ENCODE peak calls at places on chromosomes 16 and 17, in eight cellular contexts. P is DND-41, X is OCI-LY7, C is Panc1, V is pancreas, Y is fibroblast of the aortic adventitia, I is fibroblast of mammary gland, U is thoracic aorta. G is an unnamed sample.

GRCh38 chr16:74224828-74225227 is 71.8 kb upstream of the PSMD7 start:
- DNase-seq in U (no peak), P (no peak), V (no peak), X (no peak), Y (peak), I (peak), C (no peak), G (peak)

GRCh38 chr16:86355951-86356350 is 154.4 kb upstream of the FOXF1 start:
- DNase-seq in X (no peak), U (no peak), Y (no peak), I (peak), P (no peak), C (no peak), V (no peak), G (no peak)

GRCh38 chr16:57689772-57690558 is 4.6 kb upstream of the DRC7 start:
- DNase-seq in U (no peak), C (no peak), X (peak), I (no peak), Y (peak), P (peak), V (no peak), G (no peak)

GRCh38 chr16:78543066-78543465 is 443.6 kb downstream of the WWOX start:
- DNase-seq in V (no peak), P (peak), X (no peak), U (no peak), I (peak), Y (no peak), C (no peak), G (no peak)

GRCh38 chr16:52191533-52192134 is 355.3 kb downstream of the TOX3 start:
- DNase-seq in P (peak), Y (peak), V (peak), C (peak), U (no peak), I (peak), X (peak), G (no peak)

GRCh38 chr17:66682293-66682692 is 152.6 kb upstream of the CACNG5 start:
- DNase-seq in C (no peak), V (no peak), U (no peak), P (no peak), I (no peak), X (no peak), Y (peak), G (no peak)

GRCh38 chr17:67582632-67583230 is 135.0 kb upstream of the NOL11 start:
- DNase-seq in I (no peak), V (peak), C (no peak), X (no peak), U (no peak), Y (no peak), P (no peak), G (no peak)

GRCh38 chr16:13390093-13390985 is 488.9 kb downstream of the SHISA9 start:
- DNase-seq in Y (no peak), X (peak), U (no peak), V (no peak), I (no peak), P (no peak), C (no peak), G (peak)

GRCh38 chr16:89619880-89620279 is 6.4 kb downstream of the DPEP1 start:
- DNase-seq in I (no peak), P (no peak), V (no peak), X (no peak), U (no peak), C (no peak), Y (peak), G (no peak)

GRCh38 chr16:4696905-4697866 is 3.8 kb downstream of the NUDT16L1 start:
- DNase-seq in C (no peak), U (no peak), I (no peak), X (no peak), V (no peak), P (no peak), Y (no peak), G (no peak)

GRCh38 chr17:72501404-72502110 is 380.7 kb downstream of the SOX9 start:
- DNase-seq in X (no peak), I (no peak), P (no peak), V (peak), C (no peak), U (no peak), Y (no peak), G (no peak)

GRCh38 chr17:57290955-57291354 is 34.6 kb downstream of the MSI2 start:
- DNase-seq in C (no peak), P (no peak), V (no peak), U (no peak), Y (no peak), I (no peak), X (no peak), G (no peak)

GRCh38 chr16:10957771-10958486 is 13.6 kb downstream of the CLEC16A start:
- DNase-seq in U (no peak), C (no peak), I (peak), Y (no peak), P (no peak), X (no peak), V (no peak), G (no peak)

GRCh38 chr16:4506450-4506849 is 30.3 kb downstream of the HMOX2 start:
- DNase-seq in P (peak), I (peak), Y (peak), C (peak), U (no peak), X (peak), V (peak), G (no peak)

GRCh38 chr17:73585583-73585982 is 58.7 kb downstream of the SDK2 start:
- DNase-seq in P (no peak), C (no peak), Y (no peak), V (no peak), I (no peak), U (no peak), X (peak), G (no peak)

GRCh38 chr16:10616744-10617640 is 36.6 kb upstream of the EMP2 start:
- DNase-seq in C (no peak), P (no peak), Y (peak), I (peak), X (no peak), V (no peak), U (no peak), G (no peak)

GRCh38 chr16:80656731-80657150 is 115.9 kb downstream of the DYNLRB2 start:
- DNase-seq in Y (no peak), P (no peak), I (no peak), V (no peak), X (no peak), C (no peak), U (no peak), G (no peak)

GRCh38 chr17:45005700-45006099 is 37.6 kb upstream of the C1QL1 start:
- DNase-seq in I (no peak), U (no peak), V (no peak), C (no peak), X (no peak), Y (no peak), P (no peak), G (no peak)

GRCh38 chr16:25140459-25140858 is 28.9 kb downstream of the LCMT1 start:
- DNase-seq in V (no peak), C (no peak), U (no peak), I (no peak), Y (no peak), X (no peak), P (no peak), G (no peak)

GRCh38 chr16:68214726-68215125 is 21.2 kb downstream of the ESRP2 start:
- DNase-seq in I (no peak), Y (no peak), U (no peak), V (no peak), X (no peak), C (no peak), P (no peak), G (no peak)

GRCh38 chr16:89581045-89581695 is 5.6 kb downstream of the CPNE7 start:
- DNase-seq in V (no peak), C (no peak), Y (peak), X (no peak), U (no peak), P (no peak), I (peak), G (peak)

GRCh38 chr16:82034981-82035612 is at the start of gene HSD17B2:
- DNase-seq in C (no peak), U (no peak), P (no peak), X (no peak), V (no peak), I (no peak), Y (no peak), G (peak)

GRCh38 chr16:15658149-15658548 is 8.1 kb downstream of the NDE1 start:
- DNase-seq in C (no peak), X (no peak), U (no peak), Y (no peak), I (no peak), P (no peak), V (no peak), G (no peak)

GRCh38 chr17:49557204-49558024 is 18.3 kb upstream of the NXPH3 start:
- DNase-seq in U (no peak), I (peak), C (no peak), X (peak), Y (peak), P (peak), V (no peak), G (no peak)

GRCh38 chr16:68790130-68790761 is 53.1 kb upstream of the TANGO6 start:
- DNase-seq in U (no peak), P (no peak), V (peak), I (peak), X (no peak), C (no peak), Y (peak), G (peak)

GRCh38 chr16:4839942-4840341 is 7.1 kb downstream of the GLYR1 start:
- DNase-seq in V (no peak), Y (no peak), P (no peak), X (no peak), C (no peak), I (peak), U (no peak), G (no peak)

GRCh38 chr16:74984194-74984669 is 691 bp downstream of the WDR59 start:
- DNase-seq in U (no peak), V (no peak), Y (peak), I (peak), X (peak), C (no peak), P (no peak), G (no peak)

GRCh38 chr17:48456584-48456983 is 26.6 kb upstream of the SKAP1 start:
- DNase-seq in V (no peak), X (no peak), Y (no peak), U (no peak), I (no peak), P (no peak), C (no peak), G (no peak)
- H3K4me3 ChIP-seq in V (no peak), X (no peak), Y (no peak), U (no peak), I (no peak), P (no peak), C (no peak), G (no peak)

DNA sequence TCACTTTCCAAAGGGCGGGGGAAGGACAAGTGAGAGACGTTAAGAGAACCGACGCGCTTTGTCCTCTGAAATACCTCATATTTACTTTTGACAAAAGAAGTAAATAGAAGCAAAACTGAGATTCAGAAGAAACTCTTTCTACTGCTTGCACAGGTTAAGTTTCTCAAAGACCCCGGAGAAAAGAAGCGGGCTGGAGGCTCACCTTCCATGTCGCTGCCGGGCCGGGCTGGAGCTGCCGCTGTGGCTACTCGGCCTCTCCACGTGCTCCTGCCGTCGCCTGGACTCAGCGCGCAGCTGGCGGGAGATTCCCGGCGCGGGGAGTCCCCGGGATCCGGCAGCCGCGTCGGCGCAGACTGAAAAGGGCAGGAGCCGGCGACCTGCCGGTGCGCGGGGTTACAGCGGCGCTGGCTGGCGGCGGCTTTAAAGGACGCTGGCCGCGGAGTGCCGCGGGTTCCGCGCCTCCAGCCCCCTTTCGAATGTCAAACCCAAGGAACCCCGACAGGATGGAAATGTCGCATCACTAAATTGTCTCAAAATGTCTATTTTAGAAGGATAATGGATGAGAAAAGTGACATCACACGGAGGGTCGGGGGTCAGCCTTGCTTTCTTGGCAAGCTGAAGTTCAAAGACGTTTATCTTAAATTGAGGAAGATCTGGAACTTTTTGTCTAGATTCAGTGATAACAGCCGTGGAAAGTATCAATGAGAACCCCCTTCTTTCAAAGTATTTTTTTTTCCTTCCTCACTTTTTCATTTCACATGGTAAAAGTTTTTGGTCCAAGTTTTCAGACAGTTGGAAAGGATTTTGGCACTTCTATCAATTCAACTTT is at the start of gene IKZF3:
- DNase-seq in V (peak), P (peak), U (no peak), I (peak), Y (no peak), C (no peak), X (peak), G (no peak)
- TF ChIP-seq CTCF in V (no peak), P (peak), U (no peak), I (no peak), Y (no peak), C (peak), X (peak), G (peak)

DNA sequence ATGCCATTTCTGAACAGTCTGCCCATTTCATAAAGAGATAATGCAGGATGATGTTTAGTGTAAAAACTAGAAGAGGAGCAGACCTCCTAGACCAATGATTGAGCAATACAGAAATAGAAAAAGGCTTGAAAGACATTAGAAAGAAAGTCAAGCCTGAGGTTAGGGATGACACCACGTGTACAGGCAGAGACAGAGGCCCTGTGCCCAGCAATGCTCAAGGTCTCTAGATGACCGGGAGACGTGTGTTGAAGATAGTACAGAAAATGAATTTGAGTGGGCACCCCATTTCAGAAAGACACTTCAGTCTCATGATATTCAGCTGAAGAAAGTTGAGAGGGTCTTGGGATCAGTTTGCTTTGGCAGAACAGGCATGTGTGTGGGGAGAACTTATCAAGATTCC is 5.4 kb downstream of the GID4 start:
- DNase-seq in Y (no peak), I (no peak), X (no peak), U (no peak), V (no peak), P (no peak), C (no peak), G (no peak)
- H3K4me3 ChIP-seq in Y (no peak), I (no peak), X (no peak), U (no peak), V (no peak), P (no peak), C (no peak), G (no peak)

GRCh38 chr17:63082273-63082861 is 116.3 kb downstream of the TANC2 start:
- DNase-seq in C (no peak), V (no peak), U (no peak), P (no peak), Y (peak), I (peak), X (no peak), G (no peak)
- TF ChIP-seq CTCF in C (peak), V (no peak), U (peak), P (peak), Y (peak), I (peak), X (peak), G (peak)

GRCh38 chr17:40018211-40019121 is 3.2 kb downstream of the CSF3 start:
- DNase-seq in C (no peak), P (no peak), Y (peak), V (no peak), I (peak), X (no peak), U (no peak), G (no peak)
- H3K4me3 ChIP-seq in C (no peak), P (no peak), Y (no peak), V (no peak), I (no peak), X (no peak), U (no peak), G (no peak)

GRCh38 chr16:289395-289997 is 6.5 kb downstream of the PDIA2 start:
- DNase-seq in C (no peak), I (no peak), Y (no peak), P (no peak), V (no peak), X (no peak), U (no peak), G (no peak)
- TF ChIP-seq CTCF in C (no peak), I (no peak), Y (no peak), P (no peak), V (no peak), X (no peak), U (no peak), G (no peak)

DNA sequence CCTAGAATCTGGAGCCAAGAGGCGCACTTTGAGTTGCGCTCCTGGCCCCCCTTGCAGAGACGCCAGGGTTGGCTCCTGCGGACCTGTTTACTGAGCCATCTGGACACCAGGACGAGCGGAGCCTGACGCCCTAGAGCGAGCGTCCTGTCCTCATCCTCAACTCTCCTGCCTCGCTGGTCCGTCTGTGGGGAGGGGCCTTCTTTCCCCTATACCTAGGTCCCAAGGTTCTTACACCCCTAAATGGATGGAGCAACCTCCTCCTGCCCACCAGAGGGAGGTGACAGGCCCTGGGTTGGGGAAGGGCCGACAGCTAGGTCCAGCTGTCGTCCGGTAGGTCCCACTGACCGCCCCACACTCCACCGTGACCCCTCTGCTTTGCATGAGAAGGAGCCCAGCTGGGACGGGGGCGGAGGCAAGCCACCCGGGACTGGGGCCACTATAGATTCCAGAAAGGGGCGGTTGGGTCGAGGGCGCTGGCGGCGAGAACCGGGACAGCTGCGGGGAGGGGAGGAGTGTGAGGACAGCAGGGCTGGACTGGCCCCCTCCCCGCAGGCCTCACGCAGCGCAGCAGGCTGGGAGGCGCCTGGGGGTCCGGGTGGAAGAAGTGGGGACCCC is 3.0 kb upstream of the LHX1 start:
- DNase-seq in V (no peak), U (no peak), Y (no peak), I (no peak), C (no peak), P (no peak), X (no peak), G (no peak)
- H3K4me3 ChIP-seq in V (peak), U (peak), Y (no peak), I (no peak), C (peak), P (no peak), X (no peak), G (peak)

DNA sequence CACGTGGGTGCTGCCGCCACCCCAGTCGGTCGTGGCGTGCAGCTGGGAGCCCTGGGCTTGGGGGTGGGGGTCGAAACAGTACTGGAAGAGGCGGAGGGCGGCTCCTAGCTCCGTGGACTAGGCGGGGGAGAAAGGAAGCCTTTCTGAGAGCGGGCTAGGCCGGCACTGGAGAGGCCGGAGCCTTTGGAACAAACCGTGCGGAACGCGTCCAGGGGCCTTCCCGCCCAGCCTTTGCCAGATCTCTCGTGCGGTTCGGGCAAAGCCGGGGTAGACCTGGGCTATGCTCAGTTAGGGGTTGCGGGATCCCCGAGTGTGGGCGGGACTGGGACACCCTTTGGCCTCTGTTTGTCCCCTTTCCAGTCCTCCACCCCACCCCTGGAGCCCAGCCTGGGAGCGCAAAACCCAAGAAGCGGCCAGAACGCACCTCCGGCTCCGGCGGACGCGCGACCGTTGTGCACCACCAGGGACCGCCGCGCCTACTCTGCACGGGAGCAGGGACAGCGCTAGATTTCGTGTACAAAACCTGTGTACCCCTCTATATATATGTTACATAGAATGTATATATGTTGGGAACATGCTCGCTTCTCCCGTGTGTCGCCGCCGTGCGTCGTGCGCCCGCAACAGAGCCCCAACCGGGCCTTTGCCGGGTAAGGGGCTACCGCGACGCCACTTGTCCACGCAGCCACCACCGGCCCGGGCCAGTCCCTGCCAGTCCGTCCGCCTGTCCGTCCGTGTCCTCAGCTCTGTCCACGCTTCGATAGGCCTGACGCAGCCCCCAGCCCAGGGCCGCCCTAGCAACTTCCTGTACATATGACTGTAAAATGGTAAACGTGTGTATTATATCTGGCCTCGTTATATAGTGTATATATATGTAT is 26.2 kb downstream of the SREBF1 start:
- DNase-seq in C (no peak), I (peak), Y (peak), V (no peak), U (no peak), P (no peak), X (no peak), G (no peak)
- TF ChIP-seq CTCF in C (no peak), I (no peak), Y (no peak), V (no peak), U (no peak), P (peak), X (no peak), G (no peak)

DNA sequence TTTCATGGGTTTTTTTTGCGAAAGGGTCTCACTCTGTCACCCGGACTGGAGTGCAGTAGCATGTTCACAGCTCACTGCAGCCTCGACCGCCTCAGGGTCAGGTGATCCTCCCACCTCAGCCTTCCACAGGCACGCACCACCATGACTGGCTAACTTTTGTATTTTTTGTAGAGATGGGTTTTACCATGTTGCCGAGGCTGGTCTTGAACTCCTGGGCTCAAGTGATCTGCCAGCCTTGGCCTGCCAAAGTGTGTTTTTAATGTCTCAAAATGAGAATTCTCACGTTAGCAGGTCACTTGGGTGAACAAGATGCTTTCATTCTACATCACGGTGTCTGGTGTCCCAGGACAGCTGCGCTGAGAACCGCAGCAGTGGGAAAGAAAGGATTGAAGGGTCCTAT is 3.2 kb downstream of the FBXO31 start:
- DNase-seq in X (no peak), U (no peak), Y (no peak), I (no peak), V (no peak), C (no peak), P (no peak), G (no peak)
- H3K4me3 ChIP-seq in X (no peak), U (peak), Y (peak), I (no peak), V (no peak), C (no peak), P (no peak), G (no peak)

GRCh38 chr17:76056882-76057281 is 15.4 kb downstream of the SRP68 start:
- DNase-seq in P (no peak), U (no peak), C (no peak), I (no peak), X (peak), V (no peak), Y (no peak), G (no peak)
- TF ChIP-seq CTCF in P (peak), U (no peak), C (no peak), I (no peak), X (peak), V (no peak), Y (no peak), G (peak)